ENCODE peak calls at places on chromosomes 16 and 17, in four cellular contexts. C is stimulated activated CD8-positive, alpha-beta memory T cell treated with anti-CD3 and anti-CD28 coated beads, Interleukin-4, amount 100 ng/mL, for 4 hours; H is germinal center; W is naive thymus-derived CD8-positive, alpha-beta T cell. M is an unnamed sample.

GRCh38 chr17:49315551-49315951 is 46.5 kb downstream of the ZNF652 start:
- DNase-seq in H (peak; percentile 78), C (peak; percentile 50), W (peak; percentile 47), M (peak; percentile 51)

GRCh38 chr17:33291248-33292183 is 1.6 kb downstream of the ASIC2 start:
- DNase-seq in W (no peak), C (no peak), H (peak; percentile 15), M (no peak)

GRCh38 chr16:28846933-28847273 is 755 bp upstream of the TUFM start:
- DNase-seq in C (no peak), H (no peak), W (no peak), M (no peak)

GRCh38 chr17:8160741-8161221 is 2.0 kb downstream of the VAMP2 start:
- DNase-seq in W (no peak), C (no peak), H (no peak), M (no peak)

GRCh38 chr17:56600246-56600645 is 6.7 kb downstream of the NOG start:
- DNase-seq in C (no peak), H (no peak), W (no peak), M (no peak)

GRCh38 chr16:2779978-2780898 is 3.2 kb upstream of the ELOB start:
- DNase-seq in C (no peak), W (no peak), H (no peak), M (no peak)

GRCh38 chr17:45427181-45427835 is 5.4 kb downstream of the ARHGAP27 start:
- DNase-seq in C (no peak), H (no peak), W (no peak), M (no peak)

GRCh38 chr17:59165933-59166342 is 10.4 kb downstream of the PRR11 start:
- DNase-seq in C (no peak), W (no peak), H (peak; percentile 48), M (no peak)

GRCh38 chr16:69761983-69762842 is at the start of gene WWP2:
- DNase-seq in W (peak; percentile 83), H (peak; percentile 84), C (peak; percentile 69), M (peak; percentile 67)

GRCh38 chr17:59618894-59619312 is 792 bp upstream of the CLTC start:
- DNase-seq in C (no peak), H (no peak), W (no peak), M (no peak)

GRCh38 chr16:54266363-54266955 is 20.1 kb downstream of the IRX3 start:
- DNase-seq in H (no peak), W (no peak), C (no peak), M (no peak)

GRCh38 chr17:4966844-4967538 is 626 bp downstream of the SPAG7 start:
- DNase-seq in W (peak; percentile 79), C (peak; percentile 90), H (peak; percentile 99), M (peak; percentile 91)

GRCh38 chr16:85471469-85472431 is 141.4 kb upstream of the GSE1 start:
- DNase-seq in H (no peak), W (no peak), C (no peak), M (no peak)

GRCh38 chr16:877242-878065 is 76.9 kb upstream of the GNG13 start:
- DNase-seq in W (no peak), C (no peak), H (no peak), M (no peak)

GRCh38 chr17:80347536-80347935 is 67.4 kb upstream of the ENDOV start:
- DNase-seq in W (no peak), H (no peak), C (no peak), M (no peak)

GRCh38 chr17:973053-973452 is 6.5 kb downstream of the NXN start:
- DNase-seq in W (no peak), H (no peak), C (no peak), M (no peak)

GRCh38 chr17:2011421-2012371 is 13.4 kb downstream of the RTN4RL1 start:
- DNase-seq in C (no peak), H (no peak), W (no peak), M (no peak)

GRCh38 chr17:50904522-50905459 is 38.6 kb upstream of the TOB1 start:
- DNase-seq in W (no peak), H (no peak), C (no peak), M (no peak)

GRCh38 chr17:42067371-42068180 is 17.2 kb upstream of the C17orf113 start:
- DNase-seq in C (no peak), H (peak; percentile 68), W (peak; percentile 59), M (peak; percentile 37)

GRCh38 chr16:52573365-52574104 is 26.6 kb upstream of the TOX3 start:
- DNase-seq in W (no peak), C (no peak), H (no peak), M (no peak)

GRCh38 chr17:51298508-51299371 is 38.4 kb downstream of the UTP18 start:
- DNase-seq in H (peak; percentile 16), W (no peak), C (no peak), M (no peak)

GRCh38 chr16:9713907-9714306 is 468.3 kb downstream of the GRIN2A start:
- DNase-seq in C (no peak), H (no peak), W (no peak), M (no peak)

GRCh38 chr17:27878776-27879562 is 14.2 kb downstream of the LYRM9 start:
- DNase-seq in W (peak; percentile 25), H (no peak), C (no peak), M (no peak)

GRCh38 chr17:80358861-80359260 is 56.1 kb upstream of the ENDOV start:
- DNase-seq in C (no peak), H (no peak), W (no peak), M (no peak)

GRCh38 chr17:43572368-43572980 is 26.3 kb upstream of the ETV4 start:
- DNase-seq in H (no peak), C (no peak), W (no peak), M (no peak)

GRCh38 chr17:63275318-63275967 is 170.7 kb downstream of the CYB561 start:
- DNase-seq in C (no peak), W (no peak), H (no peak), M (no peak)